ENCODE peak calls at places on chromosomes 6 and 20, in seven cellular contexts. S is neural progenitor cell, P is WTC11, A is fibroblast of lung, C is cardiac muscle cell, K is endothelial cell, B is foreskin fibroblast. G is an unnamed sample.

GRCh38 chr6:132227937-132228336 is 173.3 kb downstream of the MOXD1 start:
- DNase-seq in S (no peak), B (peak; percentile 43), C (no peak), A (peak; percentile 92), K (no peak), P (no peak), G (no peak)

GRCh38 chr6:109238405-109238804 is 143.1 kb downstream of the CEP57L1 start:
- DNase-seq in A (no peak), C (no peak), B (peak; percentile 39), K (no peak), P (no peak), S (no peak), G (no peak)

GRCh38 chr6:130500693-130501092 is 134.9 kb downstream of the TMEM200A start:
- DNase-seq in A (peak; percentile 90), B (peak; percentile 92), S (no peak), P (no peak), K (no peak), C (no peak), G (no peak)

GRCh38 chr20:63116412-63117106 is 99.4 kb downstream of the YTHDF1 start:
- DNase-seq in P (peak; percentile 76), C (peak; percentile 74), A (peak; percentile 17), B (peak; percentile 62), K (peak; percentile 75), S (peak; percentile 85), G (peak; percentile 66)

GRCh38 chr20:325043-325888 is at the start of gene SOX12:
- DNase-seq in B (peak; percentile 98), S (peak; percentile 98), P (peak; percentile 100), A (peak; percentile 89), C (peak; percentile 97), K (peak; percentile 100), G (peak; percentile 97)

GRCh38 chr6:26272171-26272631 is 92.8 kb upstream of the BTN3A2 start:
- DNase-seq in K (peak; percentile 46), P (peak; percentile 79), B (no peak), A (no peak), S (peak; percentile 74), C (peak; percentile 67), G (no peak)

GRCh38 chr6:34891296-34891695 is 2.2 kb downstream of the ANKS1A start:
- DNase-seq in C (no peak), K (no peak), A (no peak), S (no peak), P (no peak), B (no peak), G (no peak)

GRCh38 chr6:42045538-42046460 is 4.5 kb upstream of the TAF8 start:
- DNase-seq in S (no peak), A (peak; percentile 74), K (no peak), P (peak; percentile 58), C (peak; percentile 56), B (peak; percentile 94), G (no peak)

GRCh38 chr20:57622201-57622570 is 2.0 kb upstream of the ZBP1 start:
- DNase-seq in C (no peak), S (no peak), B (no peak), P (no peak), A (no peak), K (no peak), G (no peak)

GRCh38 chr6:33700391-33701050 is 11.0 kb downstream of the UQCC2 start:
- DNase-seq in S (peak; percentile 89), P (peak; percentile 86), A (peak; percentile 59), K (peak; percentile 86), B (peak; percentile 89), C (peak; percentile 86), G (peak; percentile 69)

GRCh38 chr20:23397961-23398360 is 23.3 kb downstream of the NAPB start:
- DNase-seq in P (no peak), S (no peak), C (no peak), A (peak; percentile 36), K (no peak), B (peak; percentile 69), G (no peak)

GRCh38 chr6:2764610-2765165 is 505 bp upstream of the WRNIP1 start:
- DNase-seq in K (peak; percentile 38), B (peak; percentile 84), C (peak; percentile 39), P (no peak), A (peak; percentile 76), S (peak; percentile 61), G (no peak)

GRCh38 chr6:169579712-169580111 is 122.1 kb downstream of the WDR27 start:
- DNase-seq in K (no peak), B (no peak), S (no peak), P (no peak), C (no peak), A (no peak), G (no peak)

GRCh38 chr6:169574420-169574819 is 127.4 kb downstream of the WDR27 start:
- DNase-seq in P (no peak), S (no peak), A (no peak), B (no peak), C (no peak), K (no peak), G (no peak)

GRCh38 chr6:169577974-169578373 is 123.9 kb downstream of the WDR27 start:
- DNase-seq in K (no peak), A (no peak), B (no peak), P (no peak), C (no peak), S (no peak), G (no peak)

GRCh38 chr6:169575365-169575764 is 126.5 kb downstream of the WDR27 start:
- DNase-seq in A (no peak), B (no peak), P (no peak), S (no peak), K (no peak), C (no peak), G (no peak)

DNA sequence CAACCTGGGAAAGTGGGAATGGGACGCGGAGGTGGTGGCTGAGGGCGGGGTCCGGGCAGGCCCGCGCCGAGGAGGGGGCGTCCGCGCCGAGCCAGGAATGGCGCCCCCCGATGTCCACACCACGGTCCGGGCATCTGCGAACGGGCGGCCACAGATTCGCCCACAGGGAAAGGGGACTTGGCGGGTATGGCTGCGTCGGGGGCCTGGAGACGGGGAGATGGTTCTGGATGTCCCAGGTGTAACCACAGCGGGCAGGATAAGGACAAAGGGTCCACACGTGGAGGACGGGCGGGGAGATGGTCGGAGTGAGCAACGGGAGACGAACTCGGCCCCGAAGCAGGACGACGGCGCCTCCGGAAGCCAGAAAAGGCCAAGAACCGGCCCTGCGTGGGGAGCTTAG is 124.6 kb downstream of the WDR27 start:
- DNase-seq in C (no peak), K (no peak), B (no peak), P (no peak), S (no peak), A (no peak), G (no peak)
- TF ChIP-seq CTCF in C (no peak), K (no peak), B (no peak), P (no peak), S (no peak), A (no peak), G (no peak)

GRCh38 chr6:88476388-88476787 is 310.2 kb upstream of the CNR1 start:
- DNase-seq in A (no peak), C (no peak), P (no peak), S (peak; percentile 44), B (no peak), K (no peak), G (no peak)

GRCh38 chr6:88473622-88474021 is 307.5 kb upstream of the CNR1 start:
- DNase-seq in P (no peak), C (no peak), K (no peak), A (no peak), B (no peak), S (no peak), G (no peak)

GRCh38 chr6:88480822-88481221 is 314.7 kb upstream of the CNR1 start:
- DNase-seq in B (no peak), S (peak; percentile 63), C (no peak), P (no peak), A (no peak), K (no peak), G (no peak)

GRCh38 chr6:88474720-88475119 is 308.6 kb upstream of the CNR1 start:
- DNase-seq in B (no peak), K (no peak), C (no peak), P (no peak), A (no peak), S (no peak), G (no peak)

GRCh38 chr6:88477411-88477810 is 311.3 kb upstream of the CNR1 start:
- DNase-seq in P (no peak), B (no peak), S (no peak), C (no peak), K (no peak), A (no peak), G (no peak)
- TF ChIP-seq CTCF in P (no peak), B (no peak), S (no peak), C (no peak), K (no peak), A (no peak), G (no peak)

DNA sequence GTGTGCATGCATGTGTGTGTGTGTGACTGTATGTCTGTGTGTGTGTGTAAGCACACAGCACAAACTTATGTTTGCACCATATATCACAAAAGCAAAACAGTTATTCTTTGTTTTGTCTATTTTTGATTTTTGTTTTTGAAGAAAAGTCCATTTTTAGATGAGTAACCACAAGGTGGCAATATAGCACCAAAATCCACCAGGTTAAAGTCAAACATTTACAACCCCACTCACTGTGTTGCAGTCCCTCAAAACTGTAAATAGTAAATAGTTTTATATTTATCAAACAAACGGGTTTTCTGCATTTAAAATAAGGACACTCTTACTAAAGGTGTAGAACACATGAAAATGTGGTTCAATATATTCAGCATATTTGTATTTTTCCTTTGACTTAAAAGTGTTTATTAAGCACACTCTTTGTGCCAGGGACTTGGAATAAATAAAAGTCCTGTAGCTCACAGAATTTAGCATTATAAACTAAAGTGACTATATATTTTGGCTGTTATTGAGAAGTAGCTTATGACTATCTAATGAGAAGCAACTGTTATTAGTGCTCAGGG is 118.5 kb downstream of the GFRAL start:
- DNase-seq in P (no peak), A (peak; percentile 14), S (peak; percentile 43), B (peak; percentile 60), C (peak; percentile 55), K (peak; percentile 6), G (no peak)
- TF ChIP-seq CTCF in P (peak; percentile 30), A (peak; percentile 44), S (peak; percentile 83), B (peak; percentile 36), C (peak; percentile 53), K (peak; percentile 76), G (peak; percentile 88)

DNA sequence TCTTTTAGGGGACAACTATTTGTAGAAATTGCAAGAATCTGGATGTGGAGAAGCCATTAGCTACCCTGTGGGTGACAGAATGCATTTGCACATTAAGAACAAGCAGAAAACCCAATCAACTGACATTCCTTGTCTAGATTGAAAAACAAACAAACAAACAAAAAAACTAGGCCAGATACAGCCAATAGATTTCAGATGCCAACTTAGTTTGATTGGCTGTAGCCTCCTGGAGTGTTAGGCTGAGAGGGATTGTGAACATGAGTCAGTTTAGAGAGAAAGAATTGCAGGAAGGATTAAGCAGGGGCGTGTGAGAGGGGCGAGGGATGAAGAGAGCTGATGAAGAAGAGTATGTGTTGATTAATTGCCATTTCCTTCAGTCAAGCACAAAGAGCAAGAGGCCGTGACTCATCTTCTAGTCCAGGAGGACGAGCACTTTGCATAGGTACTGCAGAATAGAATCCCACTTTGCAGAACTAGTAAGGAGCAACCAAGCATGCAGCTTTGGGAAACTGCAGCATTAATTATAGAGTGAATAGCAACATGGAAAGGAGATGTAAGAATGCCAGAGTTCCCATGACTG is 188.0 kb upstream of the RAB32 start:
- DNase-seq in K (no peak), C (no peak), B (no peak), A (no peak), S (peak; percentile 36), P (no peak), G (no peak)
- TF ChIP-seq CTCF in K (no peak), C (no peak), B (no peak), A (no peak), S (no peak), P (no peak), G (no peak)